ENCODE peak calls at places on chromosomes 12 and 14, in nine cellular contexts. One of them, this sample, is unnamed.

GRCh38 chr14:81440041-81440440 is 39.9 kb upstream of the STON2 start:
- DNase-seq in endothelial cell: no peak
- DNase-seq in GM23338: no peak
- DNase-seq in NCI-H1105: no peak
- DNase-seq in MG63: no peak
- DNase-seq in IMR-90: no peak
- DNase-seq in activated CD4-positive, CD25-positive, alpha-beta regulatory T cell: no peak
- DNase-seq in left ventricle myocardium inferior: no peak
- DNase-seq in iPS-NIHi11: no peak
- DNase-seq in this sample: no peak

GRCh38 chr14:48622980-48623379 is 947.6 kb upstream of the MDGA2 start:
- DNase-seq in endothelial cell: no peak
- DNase-seq in GM23338: no peak
- DNase-seq in NCI-H1105: no peak
- DNase-seq in MG63: no peak
- DNase-seq in IMR-90: peak; percentile 14
- DNase-seq in activated CD4-positive, CD25-positive, alpha-beta regulatory T cell: no peak
- DNase-seq in left ventricle myocardium inferior: no peak
- DNase-seq in iPS-NIHi11: no peak
- DNase-seq in this sample: no peak

GRCh38 chr12:113372371-113372770 is 14.0 kb downstream of the PLBD2 start:
- DNase-seq in endothelial cell: no peak
- DNase-seq in GM23338: no peak
- DNase-seq in NCI-H1105: no peak
- DNase-seq in MG63: no peak
- DNase-seq in IMR-90: no peak
- DNase-seq in activated CD4-positive, CD25-positive, alpha-beta regulatory T cell: no peak
- DNase-seq in left ventricle myocardium inferior: no peak
- DNase-seq in iPS-NIHi11: no peak
- DNase-seq in this sample: no peak

GRCh38 chr14:23294734-23295561 is 7.7 kb downstream of the PPP1R3E start:
- DNase-seq in endothelial cell: peak; percentile 49
- DNase-seq in GM23338: peak; percentile 75
- DNase-seq in NCI-H1105: peak; percentile 34
- DNase-seq in MG63: peak; percentile 7
- DNase-seq in IMR-90: peak; percentile 51
- DNase-seq in activated CD4-positive, CD25-positive, alpha-beta regulatory T cell: peak; percentile 28
- DNase-seq in left ventricle myocardium inferior: no peak
- DNase-seq in iPS-NIHi11: peak; percentile 23
- DNase-seq in this sample: no peak

GRCh38 chr12:38374751-38375150 is 58.2 kb downstream of the ALG10B start:
- DNase-seq in endothelial cell: no peak
- DNase-seq in GM23338: no peak
- DNase-seq in NCI-H1105: no peak
- DNase-seq in MG63: no peak
- DNase-seq in IMR-90: no peak
- DNase-seq in activated CD4-positive, CD25-positive, alpha-beta regulatory T cell: no peak
- DNase-seq in left ventricle myocardium inferior: no peak
- DNase-seq in iPS-NIHi11: no peak
- DNase-seq in this sample: no peak

GRCh38 chr14:100688598-100689499 is 37.8 kb upstream of the DLK1 start:
- DNase-seq in endothelial cell: no peak
- DNase-seq in GM23338: no peak
- DNase-seq in NCI-H1105: no peak
- DNase-seq in MG63: peak; percentile 25
- DNase-seq in IMR-90: peak; percentile 82
- DNase-seq in activated CD4-positive, CD25-positive, alpha-beta regulatory T cell: no peak
- DNase-seq in left ventricle myocardium inferior: no peak
- DNase-seq in iPS-NIHi11: no peak
- DNase-seq in this sample: no peak

GRCh38 chr12:32535260-32535999 is 136.1 kb downstream of the FGD4 start:
- DNase-seq in endothelial cell: peak; percentile 9
- DNase-seq in GM23338: peak; percentile 57
- DNase-seq in NCI-H1105: peak; percentile 92
- DNase-seq in MG63: peak; percentile 83
- DNase-seq in IMR-90: peak; percentile 69
- DNase-seq in activated CD4-positive, CD25-positive, alpha-beta regulatory T cell: no peak
- DNase-seq in left ventricle myocardium inferior: peak; percentile 89
- DNase-seq in iPS-NIHi11: peak; percentile 70
- DNase-seq in this sample: no peak

GRCh38 chr14:89365071-89365801 is 51.8 kb downstream of the FOXN3 start:
- DNase-seq in endothelial cell: peak; percentile 23
- DNase-seq in GM23338: no peak
- DNase-seq in NCI-H1105: no peak
- DNase-seq in MG63: no peak
- DNase-seq in IMR-90: peak; percentile 59
- DNase-seq in activated CD4-positive, CD25-positive, alpha-beta regulatory T cell: no peak
- DNase-seq in left ventricle myocardium inferior: no peak
- DNase-seq in iPS-NIHi11: no peak
- DNase-seq in this sample: peak; percentile 50

GRCh38 chr12:113818278-113818677 is 147.8 kb downstream of the RBM19 start:
- DNase-seq in endothelial cell: no peak
- DNase-seq in GM23338: no peak
- DNase-seq in NCI-H1105: no peak
- DNase-seq in MG63: peak; percentile 31
- DNase-seq in IMR-90: peak; percentile 8
- DNase-seq in activated CD4-positive, CD25-positive, alpha-beta regulatory T cell: no peak
- DNase-seq in left ventricle myocardium inferior: no peak
- DNase-seq in iPS-NIHi11: no peak
- DNase-seq in this sample: no peak

GRCh38 chr12:56040963-56041578 is 647 bp upstream of the RPS26 start:
- DNase-seq in endothelial cell: no peak
- DNase-seq in GM23338: peak; percentile 64
- DNase-seq in NCI-H1105: no peak
- DNase-seq in MG63: no peak
- DNase-seq in IMR-90: no peak
- DNase-seq in activated CD4-positive, CD25-positive, alpha-beta regulatory T cell: no peak
- DNase-seq in left ventricle myocardium inferior: no peak
- DNase-seq in iPS-NIHi11: no peak
- DNase-seq in this sample: no peak

GRCh38 chr14:83419420-83419819 is 1885.8 kb upstream of the SEL1L start:
- DNase-seq in endothelial cell: no peak
- DNase-seq in GM23338: no peak
- DNase-seq in NCI-H1105: peak; percentile 83
- DNase-seq in MG63: no peak
- DNase-seq in IMR-90: no peak
- DNase-seq in activated CD4-positive, CD25-positive, alpha-beta regulatory T cell: no peak
- DNase-seq in left ventricle myocardium inferior: no peak
- DNase-seq in iPS-NIHi11: no peak
- DNase-seq in this sample: no peak

GRCh38 chr12:132647858-132648257 is 29.3 kb downstream of the P2RX2 start:
- DNase-seq in endothelial cell: no peak
- DNase-seq in GM23338: no peak
- DNase-seq in NCI-H1105: no peak
- DNase-seq in MG63: no peak
- DNase-seq in IMR-90: no peak
- DNase-seq in activated CD4-positive, CD25-positive, alpha-beta regulatory T cell: no peak
- DNase-seq in left ventricle myocardium inferior: no peak
- DNase-seq in iPS-NIHi11: no peak
- DNase-seq in this sample: no peak

GRCh38 chr14:37376944-37377609 is 179.3 kb downstream of the MIPOL1 start:
- DNase-seq in endothelial cell: no peak
- DNase-seq in GM23338: no peak
- DNase-seq in NCI-H1105: no peak
- DNase-seq in MG63: no peak
- DNase-seq in IMR-90: no peak
- DNase-seq in activated CD4-positive, CD25-positive, alpha-beta regulatory T cell: no peak
- DNase-seq in left ventricle myocardium inferior: no peak
- DNase-seq in iPS-NIHi11: no peak
- DNase-seq in this sample: no peak

GRCh38 chr12:33653362-33653761 is 213.7 kb upstream of the SYT10 start:
- DNase-seq in endothelial cell: no peak
- DNase-seq in GM23338: no peak
- DNase-seq in NCI-H1105: no peak
- DNase-seq in MG63: no peak
- DNase-seq in IMR-90: no peak
- DNase-seq in activated CD4-positive, CD25-positive, alpha-beta regulatory T cell: no peak
- DNase-seq in left ventricle myocardium inferior: no peak
- DNase-seq in iPS-NIHi11: no peak
- DNase-seq in this sample: no peak

GRCh38 chr12:67161322-67161918 is 107.7 kb upstream of the CAND1 start:
- DNase-seq in endothelial cell: peak; percentile 40
- DNase-seq in GM23338: peak; percentile 76
- DNase-seq in NCI-H1105: no peak
- DNase-seq in MG63: peak; percentile 12
- DNase-seq in IMR-90: peak; percentile 39
- DNase-seq in activated CD4-positive, CD25-positive, alpha-beta regulatory T cell: no peak
- DNase-seq in left ventricle myocardium inferior: no peak
- DNase-seq in iPS-NIHi11: peak; percentile 45
- DNase-seq in this sample: peak; percentile 7

GRCh38 chr14:93830753-93831461 is 42.6 kb upstream of the PRIMA1 start:
- DNase-seq in endothelial cell: no peak
- DNase-seq in GM23338: no peak
- DNase-seq in NCI-H1105: no peak
- DNase-seq in MG63: no peak
- DNase-seq in IMR-90: no peak
- DNase-seq in activated CD4-positive, CD25-positive, alpha-beta regulatory T cell: no peak
- DNase-seq in left ventricle myocardium inferior: no peak
- DNase-seq in iPS-NIHi11: no peak
- DNase-seq in this sample: no peak

GRCh38 chr12:90826031-90826430 is 128.9 kb downstream of the CCER1 start:
- DNase-seq in endothelial cell: no peak
- DNase-seq in GM23338: no peak
- DNase-seq in NCI-H1105: no peak
- DNase-seq in MG63: no peak
- DNase-seq in IMR-90: no peak
- DNase-seq in activated CD4-positive, CD25-positive, alpha-beta regulatory T cell: no peak
- DNase-seq in left ventricle myocardium inferior: no peak
- DNase-seq in iPS-NIHi11: no peak
- DNase-seq in this sample: no peak

GRCh38 chr14:101970830-101971400 is 6.5 kb downstream of the DYNC1H1 start:
- DNase-seq in endothelial cell: no peak
- DNase-seq in GM23338: no peak
- DNase-seq in NCI-H1105: no peak
- DNase-seq in MG63: no peak
- DNase-seq in IMR-90: no peak
- DNase-seq in activated CD4-positive, CD25-positive, alpha-beta regulatory T cell: no peak
- DNase-seq in left ventricle myocardium inferior: no peak
- DNase-seq in iPS-NIHi11: no peak
- DNase-seq in this sample: no peak

GRCh38 chr12:3154006-3154405 is 76.8 kb downstream of the TSPAN9 start:
- DNase-seq in endothelial cell: no peak
- DNase-seq in GM23338: no peak
- DNase-seq in NCI-H1105: no peak
- DNase-seq in MG63: no peak
- DNase-seq in IMR-90: no peak
- DNase-seq in activated CD4-positive, CD25-positive, alpha-beta regulatory T cell: no peak
- DNase-seq in left ventricle myocardium inferior: no peak
- DNase-seq in iPS-NIHi11: no peak
- DNase-seq in this sample: no peak

GRCh38 chr14:100982356-100982755 is 78.8 kb upstream of the RTL1 start:
- DNase-seq in endothelial cell: no peak
- DNase-seq in GM23338: no peak
- DNase-seq in NCI-H1105: no peak
- DNase-seq in MG63: no peak
- DNase-seq in IMR-90: no peak
- DNase-seq in activated CD4-positive, CD25-positive, alpha-beta regulatory T cell: no peak
- DNase-seq in left ventricle myocardium inferior: no peak
- DNase-seq in iPS-NIHi11: no peak
- DNase-seq in this sample: no peak

GRCh38 chr12:56957229-56958052 is at the start of gene RDH16:
- DNase-seq in endothelial cell: no peak
- DNase-seq in GM23338: no peak
- DNase-seq in NCI-H1105: no peak
- DNase-seq in MG63: no peak
- DNase-seq in IMR-90: no peak
- DNase-seq in activated CD4-positive, CD25-positive, alpha-beta regulatory T cell: no peak
- DNase-seq in left ventricle myocardium inferior: no peak
- DNase-seq in iPS-NIHi11: peak; percentile 4
- DNase-seq in this sample: no peak

This sample was measured in GM18507.